ENCODE peak calls at places on chromosomes 11 and 22, in five cellular contexts. One of them, this sample, is unnamed.

GRCh38 chr11:122764691-122765090 is 73.6 kb upstream of the CRTAM start:
- DNase-seq in HepG2: no peak
- DNase-seq in H1: no peak
- DNase-seq in endothelial cell of umbilical vein: no peak
- DNase-seq in GM23338: no peak
- DNase-seq in this sample: no peak

GRCh38 chr22:46056169-46057041 is 79.4 kb upstream of the WNT7B start:
- DNase-seq in GM23338: no peak
- DNase-seq in endothelial cell of umbilical vein: no peak
- DNase-seq in H1: no peak
- DNase-seq in HepG2: no peak
- DNase-seq in this sample: no peak

GRCh38 chr11:33633251-33634003 is 67.2 kb downstream of the C11orf91 start:
- DNase-seq in endothelial cell of umbilical vein: no peak
- DNase-seq in HepG2: peak
- DNase-seq in GM23338: peak
- DNase-seq in H1: peak
- DNase-seq in this sample: no peak

GRCh38 chr11:130300567-130300966 is 14.2 kb downstream of the ZBTB44 start:
- DNase-seq in GM23338: no peak
- DNase-seq in HepG2: no peak
- DNase-seq in endothelial cell of umbilical vein: no peak
- DNase-seq in H1: no peak
- DNase-seq in this sample: no peak

GRCh38 chr11:70303070-70303469 is 32.6 kb downstream of the PPFIA1 start:
- DNase-seq in endothelial cell of umbilical vein: no peak
- DNase-seq in GM23338: no peak
- DNase-seq in H1: no peak
- DNase-seq in HepG2: no peak
- DNase-seq in this sample: no peak

GRCh38 chr11:119780264-119780953 is 51.4 kb upstream of the NECTIN1 start:
- DNase-seq in H1: no peak
- DNase-seq in GM23338: no peak
- DNase-seq in endothelial cell of umbilical vein: no peak
- DNase-seq in HepG2: no peak
- DNase-seq in this sample: no peak

GRCh38 chr22:45785458-45785857 is 113.8 kb downstream of the ATXN10 start:
- DNase-seq in HepG2: peak
- DNase-seq in H1: no peak
- DNase-seq in GM23338: no peak
- DNase-seq in endothelial cell of umbilical vein: no peak
- DNase-seq in this sample: no peak

GRCh38 chr22:48800886-48801607 is 1026.6 kb downstream of the BRD1 start:
- DNase-seq in HepG2: no peak
- DNase-seq in GM23338: no peak
- DNase-seq in endothelial cell of umbilical vein: no peak
- DNase-seq in H1: no peak
- DNase-seq in this sample: no peak

GRCh38 chr11:3867209-3868071 is 12.0 kb downstream of the STIM1 start:
- DNase-seq in H1: no peak
- DNase-seq in GM23338: no peak
- DNase-seq in endothelial cell of umbilical vein: peak
- DNase-seq in HepG2: peak
- DNase-seq in this sample: no peak

GRCh38 chr22:45242778-45243191 is 2.1 kb upstream of the KIAA0930 start:
- DNase-seq in H1: no peak
- DNase-seq in HepG2: peak
- DNase-seq in GM23338: peak
- DNase-seq in endothelial cell of umbilical vein: peak
- DNase-seq in this sample: no peak

GRCh38 chr22:39970742-39971141 is 10.5 kb downstream of the TMA7B start:
- DNase-seq in endothelial cell of umbilical vein: no peak
- DNase-seq in GM23338: no peak
- DNase-seq in HepG2: no peak
- DNase-seq in H1: no peak
- DNase-seq in this sample: no peak

GRCh38 chr11:130160460-130161090 is 993 bp downstream of the ST14 start:
- DNase-seq in GM23338: peak
- DNase-seq in HepG2: no peak
- DNase-seq in endothelial cell of umbilical vein: no peak
- DNase-seq in H1: no peak
- DNase-seq in this sample: no peak

GRCh38 chr11:43834291-43834690 is 46.3 kb upstream of the ALKBH3 start:
- DNase-seq in HepG2: no peak
- DNase-seq in GM23338: no peak
- DNase-seq in H1: no peak
- DNase-seq in endothelial cell of umbilical vein: no peak
- DNase-seq in this sample: no peak

GRCh38 chr11:14417975-14418374 is 59.0 kb upstream of the RRAS2 start:
- DNase-seq in H1: no peak
- DNase-seq in HepG2: no peak
- DNase-seq in endothelial cell of umbilical vein: no peak
- DNase-seq in GM23338: no peak
- DNase-seq in this sample: no peak

GRCh38 chr11:76656087-76656531 is 14.4 kb downstream of the LRRC32 start:
- DNase-seq in H1: no peak
- DNase-seq in GM23338: no peak
- DNase-seq in endothelial cell of umbilical vein: no peak
- DNase-seq in HepG2: no peak
- DNase-seq in this sample: no peak

GRCh38 chr22:49826603-49827306 is 918 bp downstream of the BRD1 start:
- DNase-seq in HepG2: no peak
- DNase-seq in H1: no peak
- DNase-seq in endothelial cell of umbilical vein: peak
- DNase-seq in GM23338: peak
- DNase-seq in this sample: no peak

GRCh38 chr11:127859941-127860354 is 727.4 kb downstream of the ETS1 start:
- DNase-seq in H1: no peak
- DNase-seq in endothelial cell of umbilical vein: no peak
- DNase-seq in HepG2: no peak
- DNase-seq in GM23338: no peak
- DNase-seq in this sample: no peak

GRCh38 chr22:31139866-31140716 is at the start of gene PLA2G3:
- DNase-seq in endothelial cell of umbilical vein: peak
- DNase-seq in HepG2: peak
- DNase-seq in GM23338: peak
- DNase-seq in H1: peak
- DNase-seq in this sample: no peak

GRCh38 chr22:35344956-35345690 is 35.8 kb upstream of the HMOX1 start:
- DNase-seq in HepG2: no peak
- DNase-seq in GM23338: no peak
- DNase-seq in H1: no peak
- DNase-seq in endothelial cell of umbilical vein: no peak
- DNase-seq in this sample: no peak

GRCh38 chr11:92211576-92212167 is 12.9 kb upstream of the FAT3 start:
- DNase-seq in endothelial cell of umbilical vein: no peak
- DNase-seq in GM23338: peak
- DNase-seq in H1: no peak
- DNase-seq in HepG2: peak
- DNase-seq in this sample: no peak

GRCh38 chr11:74397531-74398243 is 546 bp downstream of the PGM2L1 start:
- DNase-seq in GM23338: peak
- DNase-seq in endothelial cell of umbilical vein: peak
- DNase-seq in HepG2: peak
- DNase-seq in H1: no peak
- DNase-seq in this sample: no peak

GRCh38 chr22:49349181-49349835 is 478.4 kb downstream of the BRD1 start:
- DNase-seq in HepG2: no peak
- DNase-seq in endothelial cell of umbilical vein: no peak
- DNase-seq in GM23338: no peak
- DNase-seq in H1: no peak
- DNase-seq in this sample: no peak

GRCh38 chr11:96079691-96080090 is 155.8 kb upstream of the MTMR2 start:
- DNase-seq in endothelial cell of umbilical vein: no peak
- DNase-seq in H1: no peak
- DNase-seq in HepG2: no peak
- DNase-seq in GM23338: no peak
- DNase-seq in this sample: no peak

GRCh38 chr11:35103366-35104194 is 35.4 kb upstream of the CD44 start:
- DNase-seq in GM23338: no peak
- DNase-seq in H1: no peak
- DNase-seq in HepG2: no peak
- DNase-seq in endothelial cell of umbilical vein: no peak
- DNase-seq in this sample: no peak

GRCh38 chr11:128522943-128523518 is 64.3 kb downstream of the ETS1 start:
- DNase-seq in H1: no peak
- DNase-seq in endothelial cell of umbilical vein: no peak
- DNase-seq in GM23338: no peak
- DNase-seq in HepG2: no peak
- DNase-seq in this sample: no peak

GRCh38 chr11:122293298-122294023 is 177.4 kb upstream of the BLID start:
- DNase-seq in endothelial cell of umbilical vein: no peak
- DNase-seq in HepG2: no peak
- DNase-seq in GM23338: peak
- DNase-seq in H1: no peak
- DNase-seq in this sample: no peak

GRCh38 chr11:134626032-134626431 is 214.0 kb upstream of the B3GAT1 start:
- DNase-seq in GM23338: no peak
- DNase-seq in HepG2: no peak
- DNase-seq in H1: no peak
- DNase-seq in endothelial cell of umbilical vein: no peak
- DNase-seq in this sample: no peak

GRCh38 chr22:48851933-48852549 is 975.6 kb downstream of the BRD1 start:
- DNase-seq in endothelial cell of umbilical vein: no peak
- DNase-seq in H1: no peak
- DNase-seq in HepG2: peak
- DNase-seq in GM23338: no peak
- DNase-seq in this sample: no peak

GRCh38 chr22:41197808-41198585 is 7.1 kb upstream of the L3MBTL2 start:
- DNase-seq in GM23338: peak
- DNase-seq in endothelial cell of umbilical vein: peak
- DNase-seq in H1: no peak
- DNase-seq in HepG2: no peak
- DNase-seq in this sample: no peak

GRCh38 chr11:330694-331314 is 10.1 kb upstream of the IFITM3 start:
- DNase-seq in H1: no peak
- DNase-seq in GM23338: no peak
- DNase-seq in HepG2: no peak
- DNase-seq in endothelial cell of umbilical vein: no peak
- DNase-seq in this sample: no peak

GRCh38 chr11:61327669-61328071 is 5.2 kb downstream of the DDB1 start:
- DNase-seq in HepG2: no peak
- DNase-seq in endothelial cell of umbilical vein: no peak
- DNase-seq in GM23338: no peak
- DNase-seq in H1: no peak
- DNase-seq in this sample: no peak

GRCh38 chr11:61325649-61326414 is 7.1 kb downstream of the DDB1 start:
- DNase-seq in HepG2: no peak
- DNase-seq in GM23338: no peak
- DNase-seq in endothelial cell of umbilical vein: no peak
- DNase-seq in H1: no peak
- DNase-seq in this sample: no peak

GRCh38 chr11:61329871-61330270 is 3.0 kb downstream of the DDB1 start:
- DNase-seq in HepG2: no peak
- DNase-seq in endothelial cell of umbilical vein: no peak
- DNase-seq in H1: no peak
- DNase-seq in GM23338: no peak
- DNase-seq in this sample: no peak

GRCh38 chr11:61331636-61332035 is 1.3 kb downstream of the DDB1 start:
- DNase-seq in GM23338: no peak
- DNase-seq in HepG2: no peak
- DNase-seq in endothelial cell of umbilical vein: no peak
- DNase-seq in H1: no peak
- DNase-seq in this sample: no peak

GRCh38 chr11:61328351-61328750 is 4.6 kb downstream of the DDB1 start:
- DNase-seq in GM23338: no peak
- DNase-seq in endothelial cell of umbilical vein: no peak
- DNase-seq in H1: no peak
- DNase-seq in HepG2: no peak
- DNase-seq in this sample: no peak
- H3K4me3 ChIP-seq in GM23338: no peak
- H3K4me3 ChIP-seq in endothelial cell of umbilical vein: no peak
- H3K4me3 ChIP-seq in H1: no peak
- H3K4me3 ChIP-seq in HepG2: no peak
- H3K4me3 ChIP-seq in this sample: no peak

GRCh38 chr22:19941365-19942070 is at the start of the genes COMT and TXNRD2:
- DNase-seq in HepG2: no peak
- DNase-seq in GM23338: peak
- DNase-seq in endothelial cell of umbilical vein: peak
- DNase-seq in H1: no peak
- DNase-seq in this sample: no peak
- TF ChIP-seq POLR2AphosphoS5 in HepG2: peak
- TF ChIP-seq POLR2AphosphoS5 in GM23338: peak
- TF ChIP-seq POLR2AphosphoS5 in endothelial cell of umbilical vein: peak
- TF ChIP-seq POLR2AphosphoS5 in H1: no peak
- TF ChIP-seq POLR2AphosphoS5 in this sample: peak

DNA sequence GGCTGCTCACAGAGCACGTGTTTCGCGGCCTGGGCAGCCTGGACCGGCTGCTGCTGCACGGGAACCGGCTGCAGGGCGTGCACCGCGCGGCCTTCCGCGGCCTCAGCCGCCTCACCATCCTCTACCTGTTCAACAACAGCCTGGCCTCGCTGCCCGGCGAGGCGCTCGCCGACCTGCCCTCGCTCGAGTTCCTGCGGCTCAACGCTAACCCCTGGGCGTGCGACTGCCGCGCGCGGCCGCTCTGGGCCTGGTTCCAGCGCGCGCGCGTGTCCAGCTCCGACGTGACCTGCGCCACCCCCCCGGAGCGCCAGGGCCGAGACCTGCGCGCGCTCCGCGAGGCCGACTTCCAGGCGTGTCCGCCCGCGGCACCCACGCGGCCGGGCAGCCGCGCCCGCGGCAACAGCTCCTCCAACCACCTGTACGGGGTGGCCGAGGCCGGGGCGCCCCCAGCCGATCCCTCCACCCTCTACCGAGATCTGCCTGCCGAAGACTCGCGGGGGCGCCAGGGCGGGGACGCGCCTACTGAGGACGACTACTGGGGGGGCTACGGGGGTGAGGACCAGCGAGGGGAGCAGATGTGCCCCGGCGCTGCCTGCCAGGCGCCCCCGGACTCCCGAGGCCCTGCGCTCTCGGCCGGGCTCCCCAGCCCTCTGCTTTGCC is 16.0 kb downstream of the RTN4RL2 start:
- DNase-seq in H1: no peak
- DNase-seq in endothelial cell of umbilical vein: no peak
- DNase-seq in HepG2: no peak
- DNase-seq in GM23338: peak
- DNase-seq in this sample: no peak
- TF ChIP-seq EZH2 in H1: peak
- TF ChIP-seq EZH2 in endothelial cell of umbilical vein: peak
- TF ChIP-seq EZH2 in HepG2: no peak
- TF ChIP-seq EZH2 in GM23338: peak
- TF ChIP-seq EZH2 in this sample: no peak

GRCh38 chr11:65546217-65546958 is 11.8 kb downstream of the LTBP3 start:
- DNase-seq in GM23338: peak
- DNase-seq in HepG2: peak
- DNase-seq in H1: no peak
- DNase-seq in endothelial cell of umbilical vein: peak
- DNase-seq in this sample: no peak

GRCh38 chr11:65549088-65549487 is 9.1 kb downstream of the LTBP3 start:
- DNase-seq in H1: no peak
- DNase-seq in GM23338: no peak
- DNase-seq in HepG2: no peak
- DNase-seq in endothelial cell of umbilical vein: no peak
- DNase-seq in this sample: no peak

GRCh38 chr11:65545853-65546216 is 12.3 kb downstream of the LTBP3 start:
- DNase-seq in H1: no peak
- DNase-seq in GM23338: peak
- DNase-seq in endothelial cell of umbilical vein: no peak
- DNase-seq in HepG2: no peak
- DNase-seq in this sample: no peak

GRCh38 chr11:65551572-65552398 is 6.4 kb downstream of the LTBP3 start:
- DNase-seq in HepG2: peak
- DNase-seq in endothelial cell of umbilical vein: peak
- DNase-seq in H1: no peak
- DNase-seq in GM23338: peak
- DNase-seq in this sample: no peak

GRCh38 chr11:65547446-65548125 is 10.6 kb downstream of the LTBP3 start:
- DNase-seq in HepG2: no peak
- DNase-seq in GM23338: peak
- DNase-seq in H1: no peak
- DNase-seq in endothelial cell of umbilical vein: no peak
- DNase-seq in this sample: no peak
- H3K4me3 ChIP-seq in HepG2: no peak
- H3K4me3 ChIP-seq in GM23338: peak
- H3K4me3 ChIP-seq in H1: peak
- H3K4me3 ChIP-seq in endothelial cell of umbilical vein: no peak
- H3K4me3 ChIP-seq in this sample: no peak